ENCODE peak calls at places on chromosomes 3 and 15, in seven cellular contexts. One of them, this sample, is unnamed.

GRCh38 chr3:73245459-73245858 is 184.0 kb downstream of the EBLN2 start:
- DNase-seq in right lobe of liver: no peak
- DNase-seq in ascending aorta: no peak
- DNase-seq in AG09319: no peak
- DNase-seq in Peyer's patch: no peak
- DNase-seq in H9: no peak
- DNase-seq in foreskin keratinocyte: no peak
- DNase-seq in this sample: no peak

GRCh38 chr15:35925634-35926380 is 379.8 kb upstream of the DPH6 start:
- DNase-seq in Peyer's patch: no peak
- DNase-seq in ascending aorta: no peak
- DNase-seq in foreskin keratinocyte: peak; percentile 49
- DNase-seq in AG09319: no peak
- DNase-seq in H9: no peak
- DNase-seq in right lobe of liver: no peak
- DNase-seq in this sample: no peak

GRCh38 chr3:136685882-136686281 is 66.3 kb downstream of the STAG1 start:
- DNase-seq in Peyer's patch: no peak
- DNase-seq in AG09319: no peak
- DNase-seq in right lobe of liver: no peak
- DNase-seq in foreskin keratinocyte: no peak
- DNase-seq in H9: no peak
- DNase-seq in ascending aorta: no peak
- DNase-seq in this sample: no peak

GRCh38 chr3:47337656-47338055 is 43.2 kb upstream of the PTPN23 start:
- DNase-seq in H9: no peak
- DNase-seq in Peyer's patch: no peak
- DNase-seq in AG09319: no peak
- DNase-seq in ascending aorta: no peak
- DNase-seq in foreskin keratinocyte: no peak
- DNase-seq in right lobe of liver: no peak
- DNase-seq in this sample: no peak

GRCh38 chr3:144426366-144426765 is 454.7 kb downstream of the DIPK2A start:
- DNase-seq in H9: no peak
- DNase-seq in foreskin keratinocyte: no peak
- DNase-seq in ascending aorta: no peak
- DNase-seq in Peyer's patch: no peak
- DNase-seq in AG09319: no peak
- DNase-seq in right lobe of liver: no peak
- DNase-seq in this sample: no peak

GRCh38 chr15:29945943-29946591 is 123.8 kb upstream of the TJP1 start:
- DNase-seq in AG09319: no peak
- DNase-seq in right lobe of liver: no peak
- DNase-seq in H9: no peak
- DNase-seq in foreskin keratinocyte: peak; percentile 98
- DNase-seq in Peyer's patch: no peak
- DNase-seq in ascending aorta: no peak
- DNase-seq in this sample: no peak

GRCh38 chr3:165751654-165752053 is 85.6 kb downstream of the BCHE start:
- DNase-seq in AG09319: no peak
- DNase-seq in ascending aorta: no peak
- DNase-seq in Peyer's patch: no peak
- DNase-seq in H9: no peak
- DNase-seq in right lobe of liver: no peak
- DNase-seq in foreskin keratinocyte: no peak
- DNase-seq in this sample: no peak

GRCh38 chr3:62882676-62883228 is 7.5 kb upstream of the CADPS start:
- DNase-seq in right lobe of liver: no peak
- DNase-seq in ascending aorta: no peak
- DNase-seq in foreskin keratinocyte: no peak
- DNase-seq in Peyer's patch: no peak
- DNase-seq in AG09319: no peak
- DNase-seq in H9: no peak
- DNase-seq in this sample: no peak

GRCh38 chr3:14915636-14916222 is 31.7 kb upstream of the NR2C2 start:
- DNase-seq in AG09319: no peak
- DNase-seq in right lobe of liver: no peak
- DNase-seq in Peyer's patch: no peak
- DNase-seq in foreskin keratinocyte: no peak
- DNase-seq in ascending aorta: no peak
- DNase-seq in H9: peak; percentile 12
- DNase-seq in this sample: peak; percentile 64

GRCh38 chr15:99105516-99106341 is 849 bp downstream of the SYNM start:
- DNase-seq in ascending aorta: peak; percentile 81
- DNase-seq in right lobe of liver: no peak
- DNase-seq in H9: peak; percentile 73
- DNase-seq in AG09319: no peak
- DNase-seq in Peyer's patch: no peak
- DNase-seq in foreskin keratinocyte: no peak
- DNase-seq in this sample: no peak

GRCh38 chr3:10299679-10300078 is 6.9 kb upstream of the GHRL start:
- DNase-seq in AG09319: no peak
- DNase-seq in H9: no peak
- DNase-seq in ascending aorta: no peak
- DNase-seq in Peyer's patch: no peak
- DNase-seq in right lobe of liver: no peak
- DNase-seq in foreskin keratinocyte: no peak
- DNase-seq in this sample: no peak

GRCh38 chr3:10303105-10303504 is 10.4 kb upstream of the GHRL start:
- DNase-seq in ascending aorta: no peak
- DNase-seq in Peyer's patch: no peak
- DNase-seq in foreskin keratinocyte: no peak
- DNase-seq in AG09319: no peak
- DNase-seq in right lobe of liver: no peak
- DNase-seq in H9: no peak
- DNase-seq in this sample: no peak

GRCh38 chr3:10300087-10300486 is 7.3 kb upstream of the GHRL start:
- DNase-seq in ascending aorta: no peak
- DNase-seq in Peyer's patch: no peak
- DNase-seq in right lobe of liver: no peak
- DNase-seq in H9: no peak
- DNase-seq in foreskin keratinocyte: no peak
- DNase-seq in AG09319: no peak
- DNase-seq in this sample: no peak

GRCh38 chr3:10303785-10304184 is 11.0 kb upstream of the GHRL start:
- DNase-seq in right lobe of liver: no peak
- DNase-seq in Peyer's patch: no peak
- DNase-seq in H9: no peak
- DNase-seq in AG09319: no peak
- DNase-seq in ascending aorta: no peak
- DNase-seq in foreskin keratinocyte: no peak
- DNase-seq in this sample: no peak

GRCh38 chr3:10299175-10299574 is 6.4 kb upstream of the GHRL start:
- DNase-seq in H9: no peak
- DNase-seq in foreskin keratinocyte: no peak
- DNase-seq in Peyer's patch: no peak
- DNase-seq in AG09319: no peak
- DNase-seq in ascending aorta: no peak
- DNase-seq in right lobe of liver: no peak
- DNase-seq in this sample: no peak
- TF ChIP-seq CTCF in H9: peak; percentile 35
- TF ChIP-seq CTCF in foreskin keratinocyte: peak; percentile 28
- TF ChIP-seq CTCF in Peyer's patch: no peak
- TF ChIP-seq CTCF in AG09319: peak; percentile 19
- TF ChIP-seq CTCF in ascending aorta: no peak
- TF ChIP-seq CTCF in right lobe of liver: no peak
- TF ChIP-seq CTCF in this sample: no peak

GRCh38 chr3:185934726-185935464 is 2.9 kb downstream of the TRA2B start:
- DNase-seq in Peyer's patch: no peak
- DNase-seq in H9: no peak
- DNase-seq in ascending aorta: no peak
- DNase-seq in right lobe of liver: no peak
- DNase-seq in AG09319: no peak
- DNase-seq in foreskin keratinocyte: no peak
- DNase-seq in this sample: no peak
- TF ChIP-seq CTCF in Peyer's patch: no peak
- TF ChIP-seq CTCF in H9: no peak
- TF ChIP-seq CTCF in ascending aorta: no peak
- TF ChIP-seq CTCF in right lobe of liver: no peak
- TF ChIP-seq CTCF in AG09319: no peak
- TF ChIP-seq CTCF in foreskin keratinocyte: no peak
- TF ChIP-seq CTCF in this sample: no peak

GRCh38 chr3:139674585-139675260 is 3.0 kb downstream of the NMNAT3 start:
- DNase-seq in ascending aorta: no peak
- DNase-seq in AG09319: no peak
- DNase-seq in H9: no peak
- DNase-seq in right lobe of liver: no peak
- DNase-seq in Peyer's patch: no peak
- DNase-seq in foreskin keratinocyte: peak; percentile 64
- DNase-seq in this sample: no peak

GRCh38 chr3:139675327-139675726 is 2.4 kb downstream of the NMNAT3 start:
- DNase-seq in right lobe of liver: no peak
- DNase-seq in AG09319: no peak
- DNase-seq in H9: peak; percentile 38
- DNase-seq in ascending aorta: no peak
- DNase-seq in Peyer's patch: no peak
- DNase-seq in foreskin keratinocyte: no peak
- DNase-seq in this sample: no peak

GRCh38 chr3:139676634-139677197 is 1.1 kb downstream of the NMNAT3 start:
- DNase-seq in H9: no peak
- DNase-seq in Peyer's patch: no peak
- DNase-seq in foreskin keratinocyte: no peak
- DNase-seq in AG09319: no peak
- DNase-seq in ascending aorta: no peak
- DNase-seq in right lobe of liver: no peak
- DNase-seq in this sample: no peak

GRCh38 chr3:139679218-139679617 is 1.4 kb upstream of the NMNAT3 start:
- DNase-seq in right lobe of liver: no peak
- DNase-seq in Peyer's patch: no peak
- DNase-seq in AG09319: no peak
- DNase-seq in ascending aorta: no peak
- DNase-seq in H9: no peak
- DNase-seq in foreskin keratinocyte: no peak
- DNase-seq in this sample: no peak

DNA sequence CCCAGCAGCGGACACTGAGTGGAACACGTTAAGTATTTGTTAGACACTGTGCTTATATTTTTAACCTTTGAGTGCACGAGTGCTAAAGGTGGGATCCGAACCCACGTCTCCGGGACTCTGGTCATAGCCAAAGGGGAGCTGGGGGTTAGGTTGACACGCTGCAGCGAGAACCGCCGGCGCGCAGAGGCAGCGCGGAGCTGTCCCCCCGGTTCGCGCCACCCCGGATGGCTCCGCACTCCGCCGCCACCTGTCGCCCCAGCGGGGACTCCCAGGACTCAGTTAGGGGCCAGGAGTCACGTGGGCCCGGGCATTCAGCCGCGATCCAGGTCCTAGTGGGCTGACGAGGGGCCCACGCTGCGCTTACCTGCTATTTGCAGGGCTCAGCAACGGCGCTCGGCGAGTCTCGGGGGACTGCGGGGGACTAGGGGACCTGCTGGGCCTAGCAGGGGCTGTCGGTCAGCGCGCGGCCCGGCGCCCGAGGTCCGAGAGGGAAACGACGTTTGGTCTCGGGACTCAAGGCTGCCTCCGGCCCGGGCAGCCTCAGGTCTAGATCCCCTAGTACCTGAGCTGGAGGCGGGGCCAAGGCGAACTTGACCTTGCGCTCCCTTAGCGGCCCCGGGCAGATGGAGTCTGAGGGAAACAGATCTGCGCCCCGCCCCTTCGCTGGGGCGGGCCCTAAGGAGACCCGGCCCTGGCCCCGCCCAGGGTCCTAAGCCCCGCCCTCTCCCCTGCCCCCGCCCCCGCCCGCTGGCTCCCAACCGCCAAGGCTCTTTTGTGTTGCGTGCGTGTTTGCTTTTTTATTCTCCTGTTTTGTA is at the start of gene NMNAT3:
- DNase-seq in ascending aorta: peak; percentile 88
- DNase-seq in Peyer's patch: peak; percentile 75
- DNase-seq in right lobe of liver: peak; percentile 95
- DNase-seq in AG09319: peak; percentile 16
- DNase-seq in H9: peak; percentile 95
- DNase-seq in foreskin keratinocyte: no peak
- DNase-seq in this sample: no peak
- TF ChIP-seq CTCF in ascending aorta: peak; percentile 20
- TF ChIP-seq CTCF in Peyer's patch: peak; percentile 11
- TF ChIP-seq CTCF in right lobe of liver: peak; percentile 17
- TF ChIP-seq CTCF in AG09319: no peak
- TF ChIP-seq CTCF in H9: no peak
- TF ChIP-seq CTCF in foreskin keratinocyte: peak; percentile 15
- TF ChIP-seq CTCF in this sample: no peak

GRCh38 chr3:138834359-138835176 is at the start of gene PIK3CB:
- DNase-seq in H9: peak; percentile 92
- DNase-seq in AG09319: peak; percentile 37
- DNase-seq in foreskin keratinocyte: peak; percentile 34
- DNase-seq in ascending aorta: peak; percentile 93
- DNase-seq in right lobe of liver: peak; percentile 95
- DNase-seq in Peyer's patch: peak; percentile 79
- DNase-seq in this sample: peak; percentile 95
- TF ChIP-seq CTCF in H9: peak; percentile 58
- TF ChIP-seq CTCF in AG09319: peak; percentile 9
- TF ChIP-seq CTCF in foreskin keratinocyte: peak; percentile 46
- TF ChIP-seq CTCF in ascending aorta: peak; percentile 39
- TF ChIP-seq CTCF in right lobe of liver: peak; percentile 26
- TF ChIP-seq CTCF in Peyer's patch: peak; percentile 54
- TF ChIP-seq CTCF in this sample: peak; percentile 44

GRCh38 chr15:90886291-90886614 is 1.9 kb downstream of the FES start:
- DNase-seq in right lobe of liver: peak; percentile 32
- DNase-seq in H9: no peak
- DNase-seq in Peyer's patch: no peak
- DNase-seq in ascending aorta: no peak
- DNase-seq in AG09319: no peak
- DNase-seq in foreskin keratinocyte: no peak
- DNase-seq in this sample: no peak
- TF ChIP-seq CTCF in right lobe of liver: no peak
- TF ChIP-seq CTCF in H9: no peak
- TF ChIP-seq CTCF in Peyer's patch: no peak
- TF ChIP-seq CTCF in ascending aorta: no peak
- TF ChIP-seq CTCF in AG09319: no peak
- TF ChIP-seq CTCF in foreskin keratinocyte: no peak
- TF ChIP-seq CTCF in this sample: no peak

GRCh38 chr3:52049503-52049902 is 6.9 kb downstream of the DUSP7 start:
- DNase-seq in H9: no peak
- DNase-seq in right lobe of liver: no peak
- DNase-seq in AG09319: no peak
- DNase-seq in ascending aorta: no peak
- DNase-seq in Peyer's patch: no peak
- DNase-seq in foreskin keratinocyte: no peak
- DNase-seq in this sample: no peak

GRCh38 chr3:52052831-52053306 is 3.5 kb downstream of the DUSP7 start:
- DNase-seq in foreskin keratinocyte: peak; percentile 38
- DNase-seq in ascending aorta: peak; percentile 94
- DNase-seq in Peyer's patch: peak; percentile 84
- DNase-seq in right lobe of liver: peak; percentile 89
- DNase-seq in H9: peak; percentile 87
- DNase-seq in AG09319: peak; percentile 51
- DNase-seq in this sample: peak; percentile 88

GRCh38 chr3:52051444-52051843 is 4.9 kb downstream of the DUSP7 start:
- DNase-seq in foreskin keratinocyte: no peak
- DNase-seq in Peyer's patch: no peak
- DNase-seq in right lobe of liver: no peak
- DNase-seq in ascending aorta: no peak
- DNase-seq in H9: no peak
- DNase-seq in AG09319: no peak
- DNase-seq in this sample: no peak

GRCh38 chr3:52053307-52054304 is 2.8 kb downstream of the DUSP7 start:
- DNase-seq in H9: no peak
- DNase-seq in foreskin keratinocyte: peak; percentile 93
- DNase-seq in Peyer's patch: no peak
- DNase-seq in AG09319: no peak
- DNase-seq in right lobe of liver: no peak
- DNase-seq in ascending aorta: no peak
- DNase-seq in this sample: no peak

GRCh38 chr3:52050571-52050970 is 5.8 kb downstream of the DUSP7 start:
- DNase-seq in AG09319: no peak
- DNase-seq in ascending aorta: no peak
- DNase-seq in right lobe of liver: no peak
- DNase-seq in H9: no peak
- DNase-seq in Peyer's patch: no peak
- DNase-seq in foreskin keratinocyte: no peak
- DNase-seq in this sample: no peak
- TF ChIP-seq CTCF in AG09319: no peak
- TF ChIP-seq CTCF in ascending aorta: no peak
- TF ChIP-seq CTCF in right lobe of liver: no peak
- TF ChIP-seq CTCF in H9: no peak
- TF ChIP-seq CTCF in Peyer's patch: no peak
- TF ChIP-seq CTCF in foreskin keratinocyte: no peak
- TF ChIP-seq CTCF in this sample: no peak

This sample was measured in osteocyte.